ENCODE peak calls at places on chromosomes 4 and X, in eight cellular contexts. One of them, this sample, is unnamed.

GRCh38 chr4:151417164-151417571 is 8.2 kb downstream of the FHIP1A start:
- DNase-seq in posterior cingulate gyrus: no peak
- DNase-seq in activated CD4-positive, alpha-beta T cell treated with anti-CD3 and anti-CD28 coated beads for 1 hour: no peak
- DNase-seq in left ventricle myocardium superior: no peak
- DNase-seq in nephron progenitor cell: no peak
- DNase-seq in NCI-H1092 treated with DMSO at 0.1 percent for 48 hours: no peak
- DNase-seq in heart right ventricle: no peak
- DNase-seq in NCI-H2081: no peak
- DNase-seq in this sample: no peak

GRCh38 chr4:69707807-69708206 is 52.6 kb downstream of the SULT1B1 start:
- DNase-seq in activated CD4-positive, alpha-beta T cell treated with anti-CD3 and anti-CD28 coated beads for 1 hour: no peak
- DNase-seq in posterior cingulate gyrus: no peak
- DNase-seq in nephron progenitor cell: no peak
- DNase-seq in heart right ventricle: no peak
- DNase-seq in NCI-H2081: no peak
- DNase-seq in left ventricle myocardium superior: no peak
- DNase-seq in NCI-H1092 treated with DMSO at 0.1 percent for 48 hours: no peak
- DNase-seq in this sample: no peak

GRCh38 chr4:2866891-2867290 is 23.2 kb downstream of the ADD1 start:
- DNase-seq in posterior cingulate gyrus: no peak
- DNase-seq in NCI-H1092 treated with DMSO at 0.1 percent for 48 hours: no peak
- DNase-seq in NCI-H2081: no peak
- DNase-seq in heart right ventricle: no peak
- DNase-seq in activated CD4-positive, alpha-beta T cell treated with anti-CD3 and anti-CD28 coated beads for 1 hour: no peak
- DNase-seq in left ventricle myocardium superior: no peak
- DNase-seq in nephron progenitor cell: no peak
- DNase-seq in this sample: no peak

GRCh38 chrX:70769659-70770232 is 138.8 kb downstream of the TEX11 start:
- DNase-seq in heart right ventricle: no peak
- DNase-seq in posterior cingulate gyrus: no peak
- DNase-seq in activated CD4-positive, alpha-beta T cell treated with anti-CD3 and anti-CD28 coated beads for 1 hour: no peak
- DNase-seq in nephron progenitor cell: no peak
- DNase-seq in NCI-H2081: no peak
- DNase-seq in left ventricle myocardium superior: no peak
- DNase-seq in NCI-H1092 treated with DMSO at 0.1 percent for 48 hours: peak; percentile 5
- DNase-seq in this sample: no peak

GRCh38 chrX:72554448-72555140 is 18.0 kb downstream of the HDAC8 start:
- DNase-seq in left ventricle myocardium superior: no peak
- DNase-seq in heart right ventricle: peak; percentile 8
- DNase-seq in NCI-H2081: no peak
- DNase-seq in posterior cingulate gyrus: no peak
- DNase-seq in nephron progenitor cell: peak; percentile 21
- DNase-seq in activated CD4-positive, alpha-beta T cell treated with anti-CD3 and anti-CD28 coated beads for 1 hour: no peak
- DNase-seq in NCI-H1092 treated with DMSO at 0.1 percent for 48 hours: no peak
- DNase-seq in this sample: peak; percentile 18

GRCh38 chrX:79515529-79515928 is 148.4 kb upstream of the ITM2A start:
- DNase-seq in heart right ventricle: no peak
- DNase-seq in posterior cingulate gyrus: no peak
- DNase-seq in activated CD4-positive, alpha-beta T cell treated with anti-CD3 and anti-CD28 coated beads for 1 hour: no peak
- DNase-seq in NCI-H1092 treated with DMSO at 0.1 percent for 48 hours: no peak
- DNase-seq in NCI-H2081: no peak
- DNase-seq in left ventricle myocardium superior: no peak
- DNase-seq in nephron progenitor cell: no peak
- DNase-seq in this sample: no peak

GRCh38 chr4:142404191-142404611 is 441.9 kb downstream of the INPP4B start:
- DNase-seq in NCI-H2081: no peak
- DNase-seq in activated CD4-positive, alpha-beta T cell treated with anti-CD3 and anti-CD28 coated beads for 1 hour: no peak
- DNase-seq in posterior cingulate gyrus: no peak
- DNase-seq in left ventricle myocardium superior: no peak
- DNase-seq in NCI-H1092 treated with DMSO at 0.1 percent for 48 hours: no peak
- DNase-seq in nephron progenitor cell: no peak
- DNase-seq in heart right ventricle: peak; percentile 13
- DNase-seq in this sample: no peak

GRCh38 chr4:112938461-112939058 is 110.9 kb upstream of the ANK2 start:
- DNase-seq in nephron progenitor cell: no peak
- DNase-seq in heart right ventricle: no peak
- DNase-seq in activated CD4-positive, alpha-beta T cell treated with anti-CD3 and anti-CD28 coated beads for 1 hour: no peak
- DNase-seq in NCI-H2081: peak; percentile 24
- DNase-seq in posterior cingulate gyrus: no peak
- DNase-seq in left ventricle myocardium superior: no peak
- DNase-seq in NCI-H1092 treated with DMSO at 0.1 percent for 48 hours: peak; percentile 36
- DNase-seq in this sample: peak; percentile 54

GRCh38 chrX:2397648-2398340 is 103.0 kb downstream of the DHRSX start:
- DNase-seq in heart right ventricle: no peak
- DNase-seq in left ventricle myocardium superior: no peak
- DNase-seq in nephron progenitor cell: no peak
- DNase-seq in activated CD4-positive, alpha-beta T cell treated with anti-CD3 and anti-CD28 coated beads for 1 hour: no peak
- DNase-seq in NCI-H1092 treated with DMSO at 0.1 percent for 48 hours: no peak
- DNase-seq in NCI-H2081: no peak
- DNase-seq in posterior cingulate gyrus: no peak
- DNase-seq in this sample: no peak

GRCh38 chr4:74317616-74318256 is 9.5 kb downstream of the EPGN start:
- DNase-seq in NCI-H2081: no peak
- DNase-seq in NCI-H1092 treated with DMSO at 0.1 percent for 48 hours: no peak
- DNase-seq in activated CD4-positive, alpha-beta T cell treated with anti-CD3 and anti-CD28 coated beads for 1 hour: no peak
- DNase-seq in nephron progenitor cell: no peak
- DNase-seq in left ventricle myocardium superior: no peak
- DNase-seq in posterior cingulate gyrus: no peak
- DNase-seq in heart right ventricle: no peak
- DNase-seq in this sample: no peak

GRCh38 chrX:107678957-107679740 is 50.8 kb downstream of the PRPS1 start:
- DNase-seq in NCI-H2081: no peak
- DNase-seq in posterior cingulate gyrus: no peak
- DNase-seq in NCI-H1092 treated with DMSO at 0.1 percent for 48 hours: no peak
- DNase-seq in activated CD4-positive, alpha-beta T cell treated with anti-CD3 and anti-CD28 coated beads for 1 hour: peak; percentile 45
- DNase-seq in nephron progenitor cell: no peak
- DNase-seq in left ventricle myocardium superior: peak; percentile 85
- DNase-seq in heart right ventricle: peak; percentile 66
- DNase-seq in this sample: no peak

GRCh38 chr4:152997235-152997735 is 61.2 kb downstream of the FHDC1 start:
- DNase-seq in heart right ventricle: no peak
- DNase-seq in NCI-H1092 treated with DMSO at 0.1 percent for 48 hours: no peak
- DNase-seq in NCI-H2081: no peak
- DNase-seq in activated CD4-positive, alpha-beta T cell treated with anti-CD3 and anti-CD28 coated beads for 1 hour: no peak
- DNase-seq in left ventricle myocardium superior: no peak
- DNase-seq in nephron progenitor cell: no peak
- DNase-seq in posterior cingulate gyrus: no peak
- DNase-seq in this sample: no peak

GRCh38 chrX:101347859-101348451 is 587 bp downstream of the TIMM8A start:
- DNase-seq in NCI-H2081: no peak
- DNase-seq in left ventricle myocardium superior: peak; percentile 21
- DNase-seq in heart right ventricle: no peak
- DNase-seq in posterior cingulate gyrus: no peak
- DNase-seq in NCI-H1092 treated with DMSO at 0.1 percent for 48 hours: no peak
- DNase-seq in activated CD4-positive, alpha-beta T cell treated with anti-CD3 and anti-CD28 coated beads for 1 hour: no peak
- DNase-seq in nephron progenitor cell: no peak
- DNase-seq in this sample: no peak

This sample was measured in neuronal stem cell.